ENCODE peak calls at places on chromosomes 5 and 9, in five cellular contexts. L is A673, Q is non-pigmented ciliary epithelial cell, C is type B pancreatic cell, S is C1 segment of cervical spinal cord. U is an unnamed sample.
A peak's percentile ranks its signal among the peaks of the same experiment; 100 is the strongest.

GRCh38 chr5:9059920-9060691 is 485.8 kb downstream of the SEMA5A start:
- DNase-seq in C (no peak), S (no peak), Q (peak; percentile 96), L (no peak), U (no peak)

GRCh38 chr9:96417610-96418073 is 528 bp downstream of the ZNF367 start:
- DNase-seq in L (no peak), S (no peak), C (no peak), Q (no peak), U (no peak)

GRCh38 chr5:155989884-155990283 is 337.1 kb upstream of the SGCD start:
- DNase-seq in Q (no peak), L (no peak), S (no peak), C (no peak), U (no peak)

GRCh38 chr9:71383308-71383707 is 261.9 kb upstream of the TRPM3 start:
- DNase-seq in L (no peak), Q (no peak), C (no peak), S (no peak), U (no peak)

GRCh38 chr9:110746211-110746930 is 77.8 kb downstream of the MUSK start:
- DNase-seq in C (no peak), Q (no peak), L (no peak), S (no peak), U (no peak)

GRCh38 chr5:1467341-1468246 is 22.4 kb upstream of the SLC6A3 start:
- DNase-seq in L (no peak), Q (no peak), C (no peak), S (no peak), U (no peak)

GRCh38 chr9:124522121-124523098 is 15.2 kb upstream of the NR5A1 start:
- DNase-seq in L (no peak), Q (no peak), C (no peak), S (no peak), U (no peak)

GRCh38 chr5:2658421-2658820 is 93.1 kb downstream of the IRX2 start:
- DNase-seq in L (no peak), Q (no peak), C (no peak), S (no peak), U (no peak)

GRCh38 chr9:135971892-135972291 is 10.7 kb upstream of the UBAC1 start:
- DNase-seq in C (no peak), S (no peak), L (no peak), Q (no peak), U (no peak)

GRCh38 chr9:4832786-4833579 is 40.2 kb downstream of the RCL1 start:
- DNase-seq in L (no peak), Q (peak; percentile 100), C (no peak), S (no peak), U (no peak)

GRCh38 chr9:12735669-12736068 is 39.2 kb upstream of the LURAP1L start:
- DNase-seq in Q (no peak), S (no peak), L (no peak), C (no peak), U (no peak)

GRCh38 chr5:91468643-91469422 is 85.7 kb upstream of the ARRDC3 start:
- DNase-seq in L (peak; percentile 58), C (no peak), S (no peak), Q (no peak), U (no peak)

GRCh38 chr9:87076825-87077224 is 129.5 kb upstream of the GAS1 start:
- DNase-seq in L (no peak), C (no peak), Q (no peak), S (no peak), U (no peak)

GRCh38 chr5:60797482-60798153 is 46.5 kb downstream of the ELOVL7 start:
- DNase-seq in C (no peak), L (no peak), Q (no peak), S (no peak), U (no peak)

GRCh38 chr5:39186722-39187539 is 32.4 kb downstream of the FYB1 start:
- DNase-seq in S (no peak), Q (no peak), C (no peak), L (no peak), U (no peak)

GRCh38 chr5:53936481-53937352 is 373.7 kb downstream of the ARL15 start:
- DNase-seq in L (no peak), C (no peak), Q (no peak), S (no peak), U (no peak)

GRCh38 chr9:104276709-104277245 is 182.7 kb downstream of the SMC2 start:
- DNase-seq in L (no peak), C (no peak), S (no peak), Q (peak; percentile 15), U (no peak)

GRCh38 chr9:135886147-135886981 is 21.0 kb downstream of the CAMSAP1 start:
- DNase-seq in S (no peak), L (no peak), C (no peak), Q (no peak), U (no peak)

GRCh38 chr5:77957-78804 is 13.8 kb upstream of the PLEKHG4B start:
- DNase-seq in S (no peak), C (peak; percentile 66), Q (peak; percentile 44), L (peak; percentile 40), U (no peak)

GRCh38 chr9:86783884-86784283 is 163.4 kb downstream of the GAS1 start:
- DNase-seq in S (no peak), C (no peak), L (peak; percentile 69), Q (peak; percentile 34), U (no peak)

GRCh38 chr5:170681013-170681433 is 102.5 kb upstream of the GABRP start:
- DNase-seq in L (peak; percentile 63), C (peak; percentile 76), S (no peak), Q (no peak), U (no peak)

GRCh38 chr5:6359534-6359933 is 18.8 kb downstream of the MED10 start:
- DNase-seq in S (no peak), C (no peak), Q (no peak), L (no peak), U (no peak)

GRCh38 chr9:76379494-76379893 is 14.7 kb downstream of the RFK start:
- DNase-seq in L (no peak), S (no peak), C (no peak), Q (no peak), U (no peak)

GRCh38 chr5:72325566-72326297 is 5.6 kb downstream of the PTCD2 start:
- DNase-seq in S (no peak), C (no peak), Q (no peak), L (no peak), U (no peak)

GRCh38 chr5:66515209-66515608 is 81.0 kb upstream of the MAST4 start:
- DNase-seq in L (no peak), C (no peak), Q (no peak), S (no peak), U (no peak)

GRCh38 chr5:61768692-61769281 is 436.7 kb downstream of the ZSWIM6 start:
- DNase-seq in L (peak; percentile 62), Q (no peak), C (no peak), S (no peak), U (no peak)

GRCh38 chr5:177300236-177300880 is 3.2 kb downstream of the RAB24 start:
- DNase-seq in C (peak; percentile 58), Q (peak; percentile 27), S (no peak), L (peak; percentile 70), U (no peak)